ENCODE peak calls at places on chromosome 10, in five cellular contexts. D is WERI-Rb-1, W is lower lobe of right lung, I is heart right ventricle, X is PC-3. Y is an unnamed sample.

GRCh38 chr10:2978111-2978510 is 89.2 kb upstream of the PFKP start:
- DNase-seq in I (no peak), W (no peak), X (peak; percentile 59), D (no peak), Y (no peak)

GRCh38 chr10:92691042-92691590 is 1.4 kb downstream of the HHEX start:
- DNase-seq in D (no peak), X (no peak), I (peak; percentile 30), W (peak; percentile 60), Y (no peak)

GRCh38 chr10:47049906-47050305 is 138.7 kb downstream of the PTPN20 start:
- DNase-seq in I (no peak), W (no peak), D (no peak), X (no peak), Y (peak; percentile 70)

GRCh38 chr10:28939352-28940157 is 262.2 kb downstream of the BAMBI start:
- DNase-seq in D (peak; percentile 39), X (no peak), I (peak; percentile 21), W (peak; percentile 66), Y (no peak)

GRCh38 chr10:104342941-104343411 is 4.7 kb upstream of the ITPRIP start:
- DNase-seq in D (no peak), X (no peak), W (no peak), I (no peak), Y (no peak)

GRCh38 chr10:6311700-6312330 is 109.1 kb downstream of the PFKFB3 start:
- DNase-seq in D (no peak), I (no peak), X (no peak), W (no peak), Y (no peak)

GRCh38 chr10:79025113-79025832 is 43.5 kb upstream of the ZMIZ1 start:
- DNase-seq in D (peak; percentile 55), W (peak; percentile 39), I (no peak), X (no peak), Y (no peak)

GRCh38 chr10:58384095-58384494 is 1.1 kb upstream of the TFAM start:
- DNase-seq in D (no peak), W (no peak), X (peak; percentile 62), I (no peak), Y (no peak)

GRCh38 chr10:119602241-119603095 is 5.7 kb upstream of the TIAL1 start:
- DNase-seq in W (no peak), X (peak; percentile 38), I (no peak), D (peak; percentile 67), Y (no peak)

GRCh38 chr10:35351021-35351420 is 14.7 kb downstream of the CCNY start:
- DNase-seq in I (no peak), X (no peak), D (no peak), W (no peak), Y (no peak)

GRCh38 chr10:125661418-125661941 is 21.5 kb downstream of the TEX36 start:
- DNase-seq in D (no peak), I (no peak), W (no peak), X (no peak), Y (no peak)

GRCh38 chr10:127872871-127873600 is 19.7 kb downstream of the CLRN3 start:
- DNase-seq in W (no peak), D (no peak), I (no peak), X (peak; percentile 28), Y (peak; percentile 54)

GRCh38 chr10:14386202-14386593 is 55.5 kb upstream of the FRMD4A start:
- DNase-seq in I (no peak), X (peak; percentile 36), W (no peak), D (no peak), Y (no peak)

GRCh38 chr10:112967200-112967599 is 17.2 kb downstream of the TCF7L2 start:
- DNase-seq in D (no peak), I (no peak), W (no peak), X (peak; percentile 73), Y (no peak)

GRCh38 chr10:121185816-121186215 is 334.7 kb downstream of the WDR11 start:
- DNase-seq in D (no peak), X (no peak), W (no peak), I (no peak), Y (no peak)
- H3K27ac ChIP-seq in D (no peak overlapping the region), X (no peak overlapping the region), W (no peak overlapping the region), I (no peak overlapping the region), Y (no peak overlapping the region)

DNA sequence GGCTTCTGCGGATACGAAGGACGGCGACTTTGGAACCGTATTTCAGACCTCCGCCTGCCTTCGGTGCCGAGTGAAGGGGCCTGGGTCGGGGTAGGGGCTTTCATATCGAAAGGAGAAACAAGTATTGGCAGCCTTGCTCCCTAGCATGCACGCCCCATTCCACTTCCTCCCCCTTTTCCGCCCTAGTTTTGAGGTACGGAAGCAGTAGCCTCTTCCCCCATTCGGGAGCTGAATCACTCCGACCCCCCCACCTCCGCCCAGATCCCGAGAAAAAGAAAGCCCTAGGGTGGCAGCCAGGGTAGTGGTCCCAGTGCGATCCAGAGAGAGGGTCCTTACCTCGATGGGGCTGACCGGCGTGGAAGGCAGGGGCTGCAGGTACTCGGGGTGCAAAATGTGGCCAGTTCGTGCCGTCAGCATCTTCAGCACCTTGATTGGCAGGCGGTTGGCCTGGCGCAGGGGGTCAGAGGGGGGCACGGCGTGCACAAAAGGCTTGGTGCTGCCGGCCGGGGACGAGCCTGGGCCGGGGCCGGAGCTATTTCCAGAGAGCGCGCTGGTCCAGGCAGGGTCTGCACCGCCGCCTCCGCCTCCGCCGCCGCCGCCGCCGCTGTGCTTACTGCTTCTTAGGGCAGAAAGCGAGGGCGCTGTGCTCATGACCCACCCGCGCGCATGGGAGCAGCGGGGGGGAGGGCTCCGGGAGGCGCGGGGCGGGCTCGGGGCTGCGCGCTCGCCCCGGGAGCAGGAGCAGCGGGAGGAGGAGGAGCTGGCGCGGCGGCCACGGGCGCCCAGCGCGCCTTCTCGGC is 595 bp downstream of the ZNF503 start:
- DNase-seq in X (peak; percentile 48), W (peak; percentile 78), I (peak; percentile 67), D (peak; percentile 59), Y (no peak)
- TF ChIP-seq CTCF in X (no peak), W (no peak), I (no peak), D (no peak), Y (no peak)

GRCh38 chr10:22317771-22318565 is 1.8 kb downstream of the COMMD3 start:
- DNase-seq in D (no peak), W (no peak), I (no peak), X (peak; percentile 41), Y (no peak)
- H3K4me3 ChIP-seq in D (no peak overlapping the region), W (peak overlapping the region; percentile 86), I (no peak overlapping the region), X (peak overlapping the region; percentile 92), Y (no peak overlapping the region)

GRCh38 chr10:132421377-132422168 is 24.6 kb downstream of the PWWP2B start:
- DNase-seq in D (peak; percentile 95), X (peak; percentile 65), I (peak; percentile 79), W (peak; percentile 91), Y (no peak)

GRCh38 chr10:132417957-132418441 is 21.0 kb downstream of the PWWP2B start:
- DNase-seq in I (peak; percentile 18), X (no peak), W (peak; percentile 63), D (no peak), Y (no peak)

GRCh38 chr10:132418520-132419416 is 21.8 kb downstream of the PWWP2B start:
- DNase-seq in X (peak; percentile 79), W (peak; percentile 88), D (peak; percentile 90), I (peak; percentile 45), Y (no peak)

GRCh38 chr10:132420469-132421376 is 23.7 kb downstream of the PWWP2B start:
- DNase-seq in D (peak; percentile 55), I (peak; percentile 51), X (peak; percentile 53), W (peak; percentile 82), Y (no peak)

GRCh38 chr10:132419631-132420468 is 22.9 kb downstream of the PWWP2B start:
- DNase-seq in I (peak; percentile 19), X (no peak), W (no peak), D (no peak), Y (no peak)
- H3K27ac ChIP-seq in I (no peak overlapping the region), X (peak overlapping the region; percentile 92), W (peak overlapping the region; percentile 95), D (peak overlapping the region; percentile 95), Y (peak overlapping the region; percentile 87)

DNA sequence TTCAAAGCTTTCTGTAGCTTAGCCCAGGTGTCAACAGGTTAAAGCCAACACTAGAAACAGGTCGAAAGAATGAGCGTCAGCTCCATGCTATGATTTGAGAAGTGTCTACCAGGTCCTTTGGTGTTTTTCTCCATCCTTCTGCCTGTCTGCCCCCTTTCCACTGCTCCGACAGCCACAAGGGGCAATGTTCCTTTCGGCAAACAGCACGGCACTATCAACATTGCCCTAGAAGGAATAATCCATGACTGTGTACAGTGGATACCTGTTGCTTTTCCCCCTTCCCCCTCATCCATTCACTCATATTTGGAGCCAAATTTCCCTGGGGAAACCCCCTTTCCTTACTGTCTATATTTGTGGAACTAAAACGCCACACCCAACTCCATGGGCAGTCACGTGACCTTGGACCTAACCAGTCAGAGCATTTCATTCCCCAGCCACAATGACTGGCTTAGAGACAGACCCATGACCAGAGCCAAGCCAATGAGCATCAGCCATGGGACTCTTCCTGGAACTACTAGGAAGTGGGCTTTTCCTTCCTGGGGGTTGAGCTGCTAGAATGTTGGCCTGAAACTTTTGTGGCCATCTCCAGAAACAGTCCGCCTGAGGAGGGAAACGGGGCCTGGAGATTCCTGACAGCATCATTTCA is 51.5 kb downstream of the AFAP1L2 start:
- DNase-seq in X (no peak), I (no peak), D (no peak), W (no peak), Y (no peak)
- TF ChIP-seq CTCF in X (no peak), I (no peak), D (peak; percentile 5), W (no peak), Y (no peak)

GRCh38 chr10:72800000-72800740 is 93.4 kb upstream of the OIT3 start:
- DNase-seq in D (no peak), W (no peak), I (no peak), X (peak; percentile 54), Y (no peak)

GRCh38 chr10:72801263-72801868 is 92.2 kb upstream of the OIT3 start:
- DNase-seq in I (no peak), D (no peak), X (no peak), W (no peak), Y (no peak)

GRCh38 chr10:72802291-72803118 is 91.0 kb upstream of the OIT3 start:
- DNase-seq in W (no peak), X (peak; percentile 86), D (no peak), I (no peak), Y (no peak)

GRCh38 chr10:72800741-72801092 is 92.8 kb upstream of the OIT3 start:
- DNase-seq in X (no peak), D (no peak), W (no peak), I (no peak), Y (no peak)

GRCh38 chr10:72803119-72803505 is 90.4 kb upstream of the OIT3 start:
- DNase-seq in I (no peak), X (no peak), W (no peak), D (no peak), Y (no peak)
- H3K4me3 ChIP-seq in I (no peak overlapping the region), X (peak overlapping the region; percentile 32), W (no peak overlapping the region), D (no peak overlapping the region), Y (no peak overlapping the region)

DNA sequence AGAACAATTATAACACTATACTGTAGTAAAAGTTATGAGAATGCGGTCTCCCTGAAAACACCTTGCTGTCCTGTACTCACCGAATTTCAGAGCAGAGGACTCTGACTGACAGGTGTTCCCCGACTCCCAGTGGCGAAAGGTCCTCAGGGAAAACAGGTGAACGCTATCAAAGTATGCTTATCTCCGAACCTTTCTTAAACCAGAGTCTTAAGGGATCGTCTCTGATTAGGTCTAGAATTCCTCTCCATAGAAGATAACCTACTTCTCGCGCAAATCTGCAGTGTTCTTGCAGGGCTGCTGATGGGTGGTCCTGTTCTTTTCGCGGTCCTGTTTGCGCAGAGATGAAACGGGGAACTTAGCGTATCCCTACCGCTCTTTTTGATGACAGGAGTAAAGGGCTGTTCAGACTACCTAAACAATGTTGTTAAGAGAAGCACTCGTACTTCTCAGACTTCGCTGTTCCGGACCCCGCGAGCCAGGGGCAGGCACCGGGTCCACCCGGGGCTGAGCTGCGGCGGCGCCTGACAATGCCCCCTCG is 981 bp upstream of the ZMYND11 start:
- DNase-seq in D (peak; percentile 8), W (no peak), I (no peak), X (peak; percentile 10), Y (no peak)
- H3K27ac ChIP-seq in D (peak overlapping the region; percentile 92), W (peak overlapping the region; percentile 96), I (no peak overlapping the region), X (no peak overlapping the region), Y (peak overlapping the region; percentile 97)

Y was measured in vagina.